ENCODE peak calls at places on chromosomes 7 and 10, in nine cellular contexts. One of them, this sample, is unnamed.

GRCh38 chr7:36448781-36449379 is 59.2 kb downstream of the ANLN start:
- DNase-seq in foreskin fibroblast: peak
- DNase-seq in fibroblast of the conjunctiva: no peak
- DNase-seq in HEK293T: no peak
- DNase-seq in H9: no peak
- DNase-seq in H7: no peak
- DNase-seq in GM12865: no peak
- DNase-seq in stimulated activated CD8-positive, alpha-beta memory T cell treated with anti-CD3 and anti-CD28 coated beads, Interleukin-7, amount 100 ng/mL, for 1 hour: no peak
- DNase-seq in amygdala: no peak
- DNase-seq in this sample: no peak

GRCh38 chr7:74544706-74545469 is 91.2 kb downstream of the GTF2IRD1 start:
- DNase-seq in H7: peak
- DNase-seq in GM12865: peak
- DNase-seq in amygdala: no peak
- DNase-seq in H9: peak
- DNase-seq in HEK293T: peak
- DNase-seq in foreskin fibroblast: peak
- DNase-seq in fibroblast of the conjunctiva: peak
- DNase-seq in stimulated activated CD8-positive, alpha-beta memory T cell treated with anti-CD3 and anti-CD28 coated beads, Interleukin-7, amount 100 ng/mL, for 1 hour: no peak
- DNase-seq in this sample: peak

GRCh38 chr10:89214766-89215165 is 7.6 kb upstream of the CH25H start:
- DNase-seq in GM12865: no peak
- DNase-seq in stimulated activated CD8-positive, alpha-beta memory T cell treated with anti-CD3 and anti-CD28 coated beads, Interleukin-7, amount 100 ng/mL, for 1 hour: no peak
- DNase-seq in foreskin fibroblast: peak
- DNase-seq in H9: no peak
- DNase-seq in HEK293T: no peak
- DNase-seq in H7: no peak
- DNase-seq in amygdala: no peak
- DNase-seq in fibroblast of the conjunctiva: no peak
- DNase-seq in this sample: no peak

GRCh38 chr7:137951700-137952099 is 50.2 kb downstream of the CREB3L2 start:
- DNase-seq in HEK293T: no peak
- DNase-seq in GM12865: no peak
- DNase-seq in amygdala: no peak
- DNase-seq in H7: no peak
- DNase-seq in H9: no peak
- DNase-seq in foreskin fibroblast: no peak
- DNase-seq in stimulated activated CD8-positive, alpha-beta memory T cell treated with anti-CD3 and anti-CD28 coated beads, Interleukin-7, amount 100 ng/mL, for 1 hour: no peak
- DNase-seq in fibroblast of the conjunctiva: no peak
- DNase-seq in this sample: no peak

GRCh38 chr7:97732567-97733275 is 835 bp downstream of the TAC1 start:
- DNase-seq in stimulated activated CD8-positive, alpha-beta memory T cell treated with anti-CD3 and anti-CD28 coated beads, Interleukin-7, amount 100 ng/mL, for 1 hour: no peak
- DNase-seq in foreskin fibroblast: no peak
- DNase-seq in amygdala: no peak
- DNase-seq in H9: peak
- DNase-seq in GM12865: no peak
- DNase-seq in HEK293T: no peak
- DNase-seq in H7: peak
- DNase-seq in fibroblast of the conjunctiva: no peak
- DNase-seq in this sample: no peak

GRCh38 chr10:113619401-113619800 is 44.4 kb downstream of the NRAP start:
- DNase-seq in foreskin fibroblast: no peak
- DNase-seq in H9: no peak
- DNase-seq in HEK293T: no peak
- DNase-seq in GM12865: no peak
- DNase-seq in amygdala: no peak
- DNase-seq in fibroblast of the conjunctiva: no peak
- DNase-seq in stimulated activated CD8-positive, alpha-beta memory T cell treated with anti-CD3 and anti-CD28 coated beads, Interleukin-7, amount 100 ng/mL, for 1 hour: no peak
- DNase-seq in H7: no peak
- DNase-seq in this sample: no peak

GRCh38 chr10:72186633-72187330 is 29.0 kb upstream of the ANAPC16 start:
- DNase-seq in fibroblast of the conjunctiva: no peak
- DNase-seq in H9: no peak
- DNase-seq in stimulated activated CD8-positive, alpha-beta memory T cell treated with anti-CD3 and anti-CD28 coated beads, Interleukin-7, amount 100 ng/mL, for 1 hour: no peak
- DNase-seq in H7: no peak
- DNase-seq in foreskin fibroblast: peak
- DNase-seq in GM12865: no peak
- DNase-seq in HEK293T: no peak
- DNase-seq in amygdala: no peak
- DNase-seq in this sample: no peak

GRCh38 chr10:97333601-97334369 is 744 bp downstream of the FRAT2 start:
- DNase-seq in stimulated activated CD8-positive, alpha-beta memory T cell treated with anti-CD3 and anti-CD28 coated beads, Interleukin-7, amount 100 ng/mL, for 1 hour: no peak
- DNase-seq in foreskin fibroblast: peak
- DNase-seq in GM12865: peak
- DNase-seq in HEK293T: peak
- DNase-seq in H7: peak
- DNase-seq in amygdala: peak
- DNase-seq in fibroblast of the conjunctiva: no peak
- DNase-seq in H9: peak
- DNase-seq in this sample: no peak

GRCh38 chr10:73940634-73941221 is 29.8 kb downstream of the PLAU start:
- DNase-seq in stimulated activated CD8-positive, alpha-beta memory T cell treated with anti-CD3 and anti-CD28 coated beads, Interleukin-7, amount 100 ng/mL, for 1 hour: peak
- DNase-seq in fibroblast of the conjunctiva: peak
- DNase-seq in amygdala: peak
- DNase-seq in H7: peak
- DNase-seq in H9: peak
- DNase-seq in foreskin fibroblast: peak
- DNase-seq in GM12865: peak
- DNase-seq in HEK293T: peak
- DNase-seq in this sample: peak